ENCODE peak calls at places on chromosomes 5 and 9, in eight cellular contexts. T, A, J, Y, D, E, B and O are unnamed samples.

GRCh38 chr9:72857632-72858011 is 95.2 kb downstream of the ALDH1A1 start:
- DNase-seq in T (no peak), A (no peak), J (peak), Y (no peak), D (no peak), E (no peak), B (no peak), O (no peak)

GRCh38 chr5:68839019-68839552 is 254.7 kb upstream of the SLC30A5 start:
- DNase-seq in T (no peak), A (no peak), J (no peak), Y (peak), D (no peak), E (peak), B (no peak), O (no peak)

GRCh38 chr9:136719212-136719880 is 7.0 kb downstream of the DIPK1B start:
- DNase-seq in T (peak), A (no peak), J (peak), Y (no peak), D (no peak), E (no peak), B (no peak), O (no peak)

GRCh38 chr9:33921967-33922895 is 105.3 kb downstream of the UBE2R2 start:
- DNase-seq in T (no peak), A (no peak), J (peak), Y (no peak), D (no peak), E (no peak), B (peak), O (peak)

GRCh38 chr9:108748776-108749175 is 107.0 kb downstream of the ACTL7B start:
- DNase-seq in T (no peak), A (no peak), J (no peak), Y (no peak), D (peak), E (no peak), B (no peak), O (no peak)

GRCh38 chr5:80754900-80755299 is 100.1 kb upstream of the DHFR start:
- DNase-seq in T (no peak), A (peak), J (no peak), Y (no peak), D (peak), E (no peak), B (no peak), O (no peak)

GRCh38 chr5:159441441-159441840 is 111.2 kb upstream of the IL12B start:
- DNase-seq in T (peak), A (no peak), J (no peak), Y (no peak), D (no peak), E (no peak), B (peak), O (no peak)

GRCh38 chr5:39427225-39427624 is 2.4 kb upstream of the DAB2 start:
- DNase-seq in T (no peak), A (no peak), J (no peak), Y (no peak), D (no peak), E (no peak), B (no peak), O (no peak)

GRCh38 chr5:143494162-143494561 is 90.7 kb upstream of the NR3C1 start:
- DNase-seq in T (no peak), A (no peak), J (peak), Y (no peak), D (no peak), E (no peak), B (peak), O (no peak)

GRCh38 chr5:157245477-157245876 is 20.4 kb upstream of the CYFIP2 start:
- DNase-seq in T (no peak), A (no peak), J (no peak), Y (no peak), D (no peak), E (no peak), B (no peak), O (peak)

GRCh38 chr5:164091836-164092235 is 586.4 kb downstream of the MAT2B start:
- DNase-seq in T (no peak), A (no peak), J (no peak), Y (no peak), D (no peak), E (no peak), B (no peak), O (no peak)

GRCh38 chr9:7370378-7370777 is 429.2 kb downstream of the DMAC1 start:
- DNase-seq in T (no peak), A (no peak), J (no peak), Y (no peak), D (no peak), E (no peak), B (no peak), O (no peak)

GRCh38 chr9:101648493-101648892 is 53.7 kb upstream of the PPP3R2 start:
- DNase-seq in T (no peak), A (no peak), J (no peak), Y (no peak), D (no peak), E (no peak), B (no peak), O (no peak)

DNA sequence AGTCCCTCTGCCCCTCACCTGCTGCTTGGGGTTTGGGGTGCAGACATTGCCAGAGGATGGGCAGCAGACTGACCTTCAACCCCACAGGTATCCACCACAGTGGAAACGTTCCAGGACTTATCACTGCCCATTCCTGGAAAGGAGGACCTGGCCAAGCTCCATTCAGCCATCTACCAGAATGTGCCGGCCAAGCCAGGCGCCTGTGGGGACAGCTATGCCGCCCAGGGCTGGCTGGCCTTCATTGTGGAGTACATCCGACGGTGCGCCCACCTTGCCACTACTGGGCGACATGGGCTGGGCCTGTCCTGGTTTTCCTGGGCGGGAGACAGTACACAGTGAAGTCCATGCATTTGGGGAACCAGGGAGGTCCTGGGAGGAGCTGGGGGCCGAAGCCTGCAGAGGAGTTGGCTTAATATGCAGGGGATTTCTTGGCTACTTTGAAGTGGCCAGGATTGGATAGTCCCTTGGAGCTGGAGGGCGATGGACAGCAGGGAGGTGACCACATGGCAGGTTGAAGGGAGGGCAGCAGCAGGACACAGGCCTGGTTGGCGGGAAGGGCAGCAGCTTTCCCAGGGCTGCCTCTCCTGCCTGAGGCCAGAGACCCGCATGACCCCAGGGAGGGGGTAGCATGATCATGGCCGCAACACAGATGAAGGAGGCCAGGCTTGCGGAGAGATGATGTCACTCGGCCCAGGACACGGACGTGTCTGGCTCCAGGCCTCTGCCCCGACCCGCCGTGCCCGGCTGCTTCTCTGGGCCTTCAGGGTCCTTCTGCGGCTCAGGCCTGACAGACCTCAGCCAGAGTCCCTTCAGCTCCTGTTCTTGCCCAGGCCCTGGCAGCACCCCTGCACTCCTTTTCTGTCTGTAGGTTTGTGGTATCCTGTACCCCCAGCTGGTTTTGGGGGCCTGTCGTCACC is 34.6 kb downstream of the USP20 start:
- DNase-seq in T (no peak), A (no peak), J (no peak), Y (no peak), D (no peak), E (no peak), B (no peak), O (no peak)
- TF ChIP-seq POLR2A in T (no peak), A (peak), J (no peak), Y (no peak), D (no peak), E (no peak), B (no peak), O (no peak)

GRCh38 chr5:32613050-32613672 is 27.8 kb downstream of the SUB1 start:
- DNase-seq in T (peak), A (peak), J (peak), Y (peak), D (peak), E (peak), B (peak), O (peak)
- TF ChIP-seq POLR2A in T (no peak), A (no peak), J (no peak), Y (no peak), D (no peak), E (no peak), B (no peak), O (no peak)

GRCh38 chr5:134225780-134226440 is at the start of gene PPP2CA:
- DNase-seq in T (peak), A (peak), J (peak), Y (peak), D (peak), E (peak), B (peak), O (peak)

GRCh38 chr5:134227259-134227658 is 1.4 kb upstream of the PPP2CA start:
- DNase-seq in T (no peak), A (no peak), J (no peak), Y (peak), D (peak), E (no peak), B (no peak), O (peak)

GRCh38 chr5:134223406-134224251 is 2.2 kb downstream of the PPP2CA start:
- DNase-seq in T (no peak), A (no peak), J (no peak), Y (no peak), D (no peak), E (no peak), B (no peak), O (peak)

GRCh38 chr5:134226441-134227192 is 744 bp upstream of the PPP2CA start:
- DNase-seq in T (peak), A (no peak), J (peak), Y (no peak), D (peak), E (no peak), B (no peak), O (no peak)

DNA sequence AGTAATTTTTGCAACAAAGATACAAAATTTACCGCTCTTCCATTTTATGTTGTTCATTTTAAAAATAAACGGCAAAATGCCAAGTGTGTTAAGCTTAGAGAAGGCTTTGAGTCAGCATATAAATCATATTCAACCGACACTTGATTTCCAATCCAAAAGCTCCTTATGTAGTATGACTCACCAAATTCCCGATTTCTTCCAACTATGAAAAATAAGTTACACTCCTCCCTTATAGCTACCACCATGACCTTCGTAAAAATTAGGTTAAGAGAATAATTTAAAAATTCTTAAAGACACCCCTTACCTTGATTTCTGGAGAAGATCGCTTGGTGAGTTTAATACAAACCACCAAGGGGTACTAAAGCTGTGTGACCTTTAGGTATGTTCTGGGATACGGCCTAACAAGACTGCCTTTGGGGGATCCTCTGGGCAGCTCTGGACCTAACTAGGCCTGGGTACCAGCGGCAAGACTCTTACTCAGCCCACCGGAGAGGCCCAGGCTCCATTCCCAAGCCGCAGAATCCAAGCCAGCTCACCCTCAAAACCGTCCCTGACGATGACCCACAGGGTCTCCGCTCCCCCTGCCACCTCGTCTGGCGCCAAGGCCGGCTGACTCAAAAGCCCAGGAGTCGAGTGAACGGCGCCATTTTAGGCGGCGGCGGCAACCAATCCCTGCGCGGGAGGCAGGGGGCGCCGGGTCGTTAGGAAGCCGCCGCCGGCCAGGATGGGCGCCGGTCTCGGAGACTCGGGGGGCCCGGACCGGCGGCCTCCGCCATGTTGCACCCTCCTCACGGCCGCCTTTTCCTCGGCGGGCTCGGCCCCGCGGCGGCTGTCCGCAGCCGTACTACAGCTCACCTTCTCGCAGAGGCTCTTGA is 731 bp downstream of the PPP2CA start:
- DNase-seq in T (peak), A (no peak), J (peak), Y (peak), D (peak), E (peak), B (peak), O (peak)
- TF ChIP-seq POLR2A in T (no peak), A (peak), J (no peak), Y (no peak), D (no peak), E (no peak), B (no peak), O (no peak)

GRCh38 chr9:86354048-86354881 is at the start of gene TUT7:
- DNase-seq in T (peak), A (peak), J (peak), Y (peak), D (peak), E (peak), B (peak), O (peak)
- TF ChIP-seq POLR2A in T (peak), A (peak), J (peak), Y (peak), D (peak), E (peak), B (peak), O (peak)

GRCh38 chr5:177022386-177023246 is at the start of gene ZNF346:
- DNase-seq in T (peak), A (peak), J (peak), Y (peak), D (peak), E (peak), B (peak), O (peak)
- TF ChIP-seq POLR2A in T (peak), A (peak), J (peak), Y (no peak), D (peak), E (no peak), B (peak), O (peak)

GRCh38 chr5:149551227-149552037 is at the start of gene CSNK1A1:
- DNase-seq in T (peak), A (peak), J (peak), Y (peak), D (peak), E (peak), B (peak), O (peak)
- TF ChIP-seq POLR2A in T (peak), A (peak), J (peak), Y (peak), D (peak), E (peak), B (peak), O (peak)

DNA sequence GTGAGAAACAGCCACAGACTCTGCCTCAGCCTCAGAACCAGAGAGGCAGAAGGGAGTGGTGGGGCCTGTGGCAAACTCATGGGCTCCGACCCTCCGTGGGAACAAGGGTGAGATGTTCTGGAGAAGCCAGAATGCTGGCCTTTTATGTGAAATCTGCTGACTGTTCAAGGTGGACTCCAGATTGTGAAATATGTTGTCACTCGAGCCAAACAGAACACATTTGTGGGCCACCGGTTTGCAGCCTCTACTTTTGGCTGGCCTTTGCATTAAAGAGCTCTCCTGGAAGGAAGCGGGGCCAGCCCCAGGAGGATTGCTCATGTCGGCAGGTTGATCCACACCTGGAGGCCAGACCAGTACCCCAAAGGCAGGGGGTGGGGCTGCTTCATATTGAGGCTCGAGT is 62.4 kb downstream of the ERGIC1 start:
- DNase-seq in T (no peak), A (no peak), J (no peak), Y (no peak), D (no peak), E (no peak), B (no peak), O (no peak)
- TF ChIP-seq POLR2A in T (no peak), A (no peak), J (no peak), Y (no peak), D (no peak), E (no peak), B (no peak), O (no peak)